ENCODE peak calls at places on chromosomes 12 and 14, in seven cellular contexts. P is GDM1; E is activated CD4-positive, alpha-beta memory T cell treated with anti-CD3 and anti-CD28 coated beads, Interleukin-2, amount 10 ng/mL, durations not matched to agents 7 days and 5 days; D is RWPE1; A is iPS-NIHi11; S is ELR; T is trophoblast cell. R is an unnamed sample.

GRCh38 chr14:62443796-62444195 is 601.5 kb downstream of the KCNH5 start:
- DNase-seq in P (no peak), E (no peak), D (peak), A (no peak), S (peak), T (peak), R (no peak)

GRCh38 chr14:99768381-99768780 is 24.8 kb upstream of the EML1 start:
- DNase-seq in P (no peak), E (no peak), D (no peak), A (no peak), S (no peak), T (no peak), R (no peak)

GRCh38 chr12:121653999-121654398 is 15.5 kb downstream of the MORN3 start:
- DNase-seq in P (no peak), E (no peak), D (no peak), A (no peak), S (no peak), T (no peak), R (no peak)

GRCh38 chr12:51128905-51129304 is 44.0 kb downstream of the TFCP2 start:
- DNase-seq in P (no peak), E (no peak), D (no peak), A (no peak), S (no peak), T (no peak), R (no peak)

GRCh38 chr12:19915392-19916192 is 452.7 kb upstream of the PDE3A start:
- DNase-seq in P (no peak), E (no peak), D (no peak), A (peak), S (peak), T (no peak), R (peak)

GRCh38 chr12:122072031-122072970 is 6.3 kb upstream of the MLXIP start:
- DNase-seq in P (no peak), E (no peak), D (peak), A (no peak), S (peak), T (no peak), R (no peak)

GRCh38 chr14:33932526-33933292 is 18.2 kb downstream of the EGLN3 start:
- DNase-seq in P (no peak), E (no peak), D (no peak), A (no peak), S (no peak), T (no peak), R (no peak)

GRCh38 chr12:22986997-22987396 is 362.0 kb downstream of the ETNK1 start:
- DNase-seq in P (no peak), E (no peak), D (no peak), A (no peak), S (no peak), T (no peak), R (no peak)

GRCh38 chr14:68062651-68063050 is 243.1 kb downstream of the RAD51B start:
- DNase-seq in P (no peak), E (no peak), D (no peak), A (no peak), S (no peak), T (no peak), R (no peak)

GRCh38 chr14:49951946-49952345 is 59.1 kb downstream of the ARF6 start:
- DNase-seq in P (no peak), E (no peak), D (no peak), A (no peak), S (no peak), T (no peak), R (no peak)

GRCh38 chr14:92309968-92310367 is 13.0 kb upstream of the SLC24A4 start:
- DNase-seq in P (no peak), E (no peak), D (no peak), A (no peak), S (no peak), T (no peak), R (no peak)

GRCh38 chr12:131452444-131452860 is 258.4 kb upstream of the SFSWAP start:
- DNase-seq in P (peak), E (peak), D (no peak), A (peak), S (no peak), T (no peak), R (peak)

GRCh38 chr12:22334696-22335290 is at the start of gene ST8SIA1:
- DNase-seq in P (no peak), E (peak), D (peak), A (peak), S (peak), T (no peak), R (no peak)

GRCh38 chr12:45612044-45612794 is 117.3 kb upstream of the ARID2 start:
- DNase-seq in P (no peak), E (no peak), D (no peak), A (no peak), S (peak), T (no peak), R (no peak)

GRCh38 chr12:55686366-55687010 is 21.2 kb downstream of the ITGA7 start:
- DNase-seq in P (no peak), E (no peak), D (no peak), A (no peak), S (no peak), T (peak), R (no peak)

GRCh38 chr12:57724003-57724935 is 14.3 kb downstream of the AGAP2 start:
- DNase-seq in P (no peak), E (no peak), D (no peak), A (no peak), S (no peak), T (no peak), R (no peak)

GRCh38 chr12:106246891-106247730 is 709 bp downstream of the CKAP4 start:
- DNase-seq in P (no peak), E (peak), D (peak), A (peak), S (peak), T (peak), R (no peak)

GRCh38 chr14:80310950-80311349 is 99.6 kb upstream of the DIO2 start:
- DNase-seq in P (no peak), E (no peak), D (no peak), A (no peak), S (no peak), T (no peak), R (no peak)

GRCh38 chr12:53770281-53770680 is 18.5 kb upstream of the CISTR start:
- DNase-seq in P (no peak), E (no peak), D (peak), A (no peak), S (peak), T (no peak), R (no peak)

GRCh38 chr12:121786441-121786825 is 7.1 kb downstream of the RHOF start:
- DNase-seq in P (no peak), E (peak), D (peak), A (no peak), S (peak), T (peak), R (no peak)

GRCh38 chr12:28543021-28543890 is 353.0 kb downstream of the CCDC91 start:
- DNase-seq in P (no peak), E (no peak), D (no peak), A (no peak), S (no peak), T (no peak), R (no peak)

GRCh38 chr12:12915654-12916053 is 24.3 kb downstream of the GPRC5A start:
- DNase-seq in P (no peak), E (no peak), D (no peak), A (peak), S (no peak), T (no peak), R (no peak)

R was measured in AML-193.